ENCODE peak calls at places on chromosomes 5 and 9, in ten cellular contexts. G is progenitor cell of endocrine pancreas; L is sigmoid colon; O is A549; X is heart left ventricle; P is brain microvascular endothelial cell; V is endothelial cell; S is tibial nerve; T is CD4-positive, alpha-beta T cell; U is CD8-positive, alpha-beta T cell. D is an unnamed sample.

GRCh38 chr5:149930060-149930753 is 14.4 kb downstream of the PDE6A start:
- DNase-seq in G (no peak), L (no peak), O (no peak), X (no peak), P (no peak), V (no peak), S (no peak), T (no peak), U (no peak), D (no peak)

GRCh38 chr9:107161338-107161737 is 121.7 kb upstream of the RAD23B start:
- DNase-seq in G (no peak), L (no peak), O (no peak), X (no peak), P (no peak), V (peak), S (no peak), T (no peak), U (no peak), D (no peak)

GRCh38 chr9:84947412-84947972 is 278.0 kb downstream of the NTRK2 start:
- DNase-seq in G (no peak), L (no peak), O (peak), X (no peak), P (no peak), V (no peak), S (no peak), T (no peak), U (no peak), D (no peak)

GRCh38 chr9:7988644-7989280 is 189.2 kb upstream of the DMAC1 start:
- DNase-seq in G (no peak), L (no peak), O (no peak), X (no peak), P (no peak), V (no peak), S (no peak), T (no peak), U (no peak), D (no peak)

GRCh38 chr9:136031741-136032638 is 63.1 kb downstream of the NACC2 start:
- DNase-seq in G (no peak), L (no peak), O (no peak), X (no peak), P (no peak), V (no peak), S (no peak), T (no peak), U (no peak), D (no peak)

GRCh38 chr9:37899041-37899440 is 4.9 kb downstream of the SLC25A51 start:
- DNase-seq in G (no peak), L (no peak), O (no peak), X (no peak), P (no peak), V (no peak), S (no peak), T (no peak), U (no peak), D (no peak)

GRCh38 chr5:4191703-4192102 is 596.1 kb downstream of the IRX1 start:
- DNase-seq in G (no peak), L (no peak), O (no peak), X (no peak), P (no peak), V (no peak), S (no peak), T (no peak), U (no peak), D (no peak)

GRCh38 chr5:72163349-72163983 is 56.2 kb downstream of the MAP1B start:
- DNase-seq in G (no peak), L (no peak), O (no peak), X (no peak), P (no peak), V (no peak), S (no peak), T (no peak), U (no peak), D (no peak)

GRCh38 chr9:134570151-134570621 is 71.4 kb upstream of the COL5A1 start:
- DNase-seq in G (no peak), L (peak), O (no peak), X (no peak), P (no peak), V (no peak), S (no peak), T (no peak), U (no peak), D (no peak)

GRCh38 chr9:126489604-126490593 is 123.8 kb upstream of the LMX1B start:
- DNase-seq in G (no peak), L (no peak), O (no peak), X (no peak), P (no peak), V (no peak), S (no peak), T (no peak), U (no peak), D (no peak)

GRCh38 chr9:109349431-109349846 is 28.6 kb upstream of the EPB41L4B start:
- DNase-seq in G (no peak), L (no peak), O (peak), X (no peak), P (peak), V (no peak), S (peak), T (no peak), U (no peak), D (no peak)

GRCh38 chr5:71836084-71836483 is 117.0 kb downstream of the CARTPT start:
- DNase-seq in G (no peak), L (no peak), O (peak), X (no peak), P (peak), V (no peak), S (no peak), T (no peak), U (no peak), D (no peak)

GRCh38 chr9:87855061-87855460 is 27.6 kb upstream of the SPATA31E1 start:
- DNase-seq in G (no peak), L (no peak), O (no peak), X (no peak), P (no peak), V (no peak), S (no peak), T (no peak), U (no peak), D (no peak)

GRCh38 chr9:136081113-136081825 is 13.8 kb downstream of the NACC2 start:
- DNase-seq in G (no peak), L (peak), O (no peak), X (no peak), P (no peak), V (no peak), S (no peak), T (no peak), U (no peak), D (no peak)

GRCh38 chr9:136703231-136703870 is 9.0 kb upstream of the DIPK1B start:
- DNase-seq in G (no peak), L (no peak), O (no peak), X (no peak), P (no peak), V (no peak), S (no peak), T (no peak), U (no peak), D (no peak)

GRCh38 chr9:81002242-81002641 is 687.1 kb downstream of the TLE1 start:
- DNase-seq in G (no peak), L (no peak), O (no peak), X (no peak), P (no peak), V (no peak), S (no peak), T (peak), U (no peak), D (no peak)

GRCh38 chr5:134135091-134135655 is 20.7 kb downstream of the TCF7 start:
- DNase-seq in G (no peak), L (peak), O (no peak), X (no peak), P (no peak), V (no peak), S (no peak), T (peak), U (no peak), D (no peak)

GRCh38 chr9:123176230-123176629 is 92.2 kb downstream of the STRBP start:
- DNase-seq in G (no peak), L (no peak), O (no peak), X (no peak), P (no peak), V (no peak), S (no peak), T (no peak), U (no peak), D (no peak)

GRCh38 chr5:179902763-179903158 is 4.9 kb downstream of the TBC1D9B start:
- DNase-seq in G (no peak), L (no peak), O (no peak), X (no peak), P (no peak), V (no peak), S (no peak), T (no peak), U (no peak), D (no peak)

GRCh38 chr5:168001311-168001710 is 290.1 kb upstream of the WWC1 start:
- DNase-seq in G (no peak), L (no peak), O (no peak), X (no peak), P (no peak), V (no peak), S (no peak), T (no peak), U (no peak), D (no peak)

GRCh38 chr5:68932830-68933434 is 160.9 kb upstream of the SLC30A5 start:
- DNase-seq in G (no peak), L (no peak), O (peak), X (no peak), P (no peak), V (no peak), S (no peak), T (peak), U (no peak), D (no peak)

GRCh38 chr9:134534661-134535080 is 106.9 kb upstream of the COL5A1 start:
- DNase-seq in G (no peak), L (no peak), O (no peak), X (no peak), P (no peak), V (no peak), S (no peak), T (no peak), U (no peak), D (no peak)

GRCh38 chr5:96997265-96997859 is 61.5 kb downstream of the LNPEP start:
- DNase-seq in G (no peak), L (no peak), O (peak), X (no peak), P (peak), V (peak), S (peak), T (no peak), U (no peak), D (no peak)

GRCh38 chr9:89539374-89539773 is 41.5 kb upstream of the SEMA4D start:
- DNase-seq in G (no peak), L (no peak), O (no peak), X (no peak), P (no peak), V (no peak), S (no peak), T (no peak), U (no peak), D (no peak)

GRCh38 chr9:35690447-35691324 is 961 bp upstream of the TPM2 start:
- DNase-seq in G (peak), L (peak), O (peak), X (peak), P (peak), V (peak), S (peak), T (no peak), U (peak), D (peak)

GRCh38 chr5:133807348-133807747 is 161.1 kb downstream of the C5orf15 start:
- DNase-seq in G (no peak), L (no peak), O (no peak), X (no peak), P (no peak), V (no peak), S (no peak), T (no peak), U (no peak), D (no peak)

GRCh38 chr9:92655896-92656536 is 13.9 kb downstream of the IPPK start:
- DNase-seq in G (no peak), L (no peak), O (no peak), X (no peak), P (no peak), V (no peak), S (no peak), T (no peak), U (no peak), D (no peak)

GRCh38 chr9:92656537-92656925 is 13.4 kb downstream of the IPPK start:
- DNase-seq in G (no peak), L (no peak), O (no peak), X (no peak), P (no peak), V (no peak), S (no peak), T (no peak), U (no peak), D (no peak)

GRCh38 chr9:92658176-92658575 is 11.8 kb downstream of the IPPK start:
- DNase-seq in G (no peak), L (no peak), O (no peak), X (no peak), P (no peak), V (no peak), S (no peak), T (no peak), U (no peak), D (no peak)

GRCh38 chr9:92658611-92659010 is 11.3 kb downstream of the IPPK start:
- DNase-seq in G (no peak), L (no peak), O (no peak), X (no peak), P (no peak), V (no peak), S (no peak), T (no peak), U (no peak), D (no peak)

DNA sequence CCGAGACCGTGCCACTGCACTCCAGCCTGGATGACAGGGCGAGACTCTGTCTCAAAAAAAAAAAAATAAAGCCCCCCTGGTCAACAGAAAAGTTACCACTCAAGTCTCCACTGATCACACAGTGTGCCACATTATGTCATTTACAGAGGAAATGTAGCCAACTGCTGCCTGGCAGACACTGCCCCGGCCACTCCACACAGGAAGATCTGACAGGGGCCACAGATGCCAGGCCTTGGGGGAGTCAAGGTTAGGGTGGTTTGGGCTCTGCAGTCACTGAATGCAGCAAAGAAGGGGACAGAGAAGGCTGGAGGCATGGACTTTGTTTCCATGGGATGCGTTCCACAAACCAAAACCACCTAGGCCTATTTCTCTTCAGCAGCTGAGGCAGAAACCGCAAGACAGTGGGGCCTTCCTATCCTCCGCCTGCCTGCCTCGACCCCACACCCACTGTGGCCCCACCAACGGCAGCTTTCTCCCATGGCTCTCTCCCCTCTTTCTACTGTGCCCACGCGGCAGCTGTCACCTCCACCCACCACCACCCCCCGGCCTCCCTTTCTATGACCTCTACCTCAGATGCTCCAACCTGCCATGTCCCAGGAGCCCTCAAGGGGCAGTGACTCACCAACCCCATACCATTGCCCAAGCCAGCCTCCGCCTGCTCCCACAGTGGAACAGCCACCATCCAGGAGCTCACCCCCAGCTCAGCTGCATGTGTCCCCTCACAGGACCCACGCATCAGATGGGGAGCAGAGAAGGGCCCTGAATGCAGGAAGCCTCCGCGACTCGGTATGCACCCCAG is 12.4 kb downstream of the IPPK start:
- DNase-seq in G (no peak), L (no peak), O (no peak), X (no peak), P (no peak), V (no peak), S (no peak), T (no peak), U (no peak), D (no peak)
- TF ChIP-seq CTCF in G (no peak), L (no peak), O (no peak), X (no peak), P (peak), V (no peak), S (no peak), T (no peak), U (no peak), D (no peak)

GRCh38 chr5:77628840-77629552 is 9.5 kb downstream of the OTP start:
- DNase-seq in G (no peak), L (no peak), O (peak), X (no peak), P (no peak), V (no peak), S (no peak), T (no peak), U (no peak), D (no peak)
- TF ChIP-seq CTCF in G (peak), L (no peak), O (no peak), X (no peak), P (peak), V (peak), S (no peak), T (no peak), U (no peak), D (no peak)

GRCh38 chr5:171630670-171631065 is 154.9 kb upstream of the SMIM23 start:
- DNase-seq in G (no peak), L (no peak), O (no peak), X (no peak), P (no peak), V (no peak), S (no peak), T (no peak), U (no peak), D (no peak)

GRCh38 chr5:171629221-171630005 is 156.2 kb upstream of the SMIM23 start:
- DNase-seq in G (no peak), L (peak), O (peak), X (no peak), P (peak), V (no peak), S (no peak), T (no peak), U (no peak), D (no peak)

GRCh38 chr5:171628344-171628743 is 157.3 kb upstream of the SMIM23 start:
- DNase-seq in G (no peak), L (peak), O (no peak), X (no peak), P (no peak), V (no peak), S (peak), T (no peak), U (no peak), D (no peak)

GRCh38 chr5:171627936-171628335 is 157.7 kb upstream of the SMIM23 start:
- DNase-seq in G (no peak), L (peak), O (no peak), X (no peak), P (no peak), V (no peak), S (no peak), T (no peak), U (no peak), D (no peak)

DNA sequence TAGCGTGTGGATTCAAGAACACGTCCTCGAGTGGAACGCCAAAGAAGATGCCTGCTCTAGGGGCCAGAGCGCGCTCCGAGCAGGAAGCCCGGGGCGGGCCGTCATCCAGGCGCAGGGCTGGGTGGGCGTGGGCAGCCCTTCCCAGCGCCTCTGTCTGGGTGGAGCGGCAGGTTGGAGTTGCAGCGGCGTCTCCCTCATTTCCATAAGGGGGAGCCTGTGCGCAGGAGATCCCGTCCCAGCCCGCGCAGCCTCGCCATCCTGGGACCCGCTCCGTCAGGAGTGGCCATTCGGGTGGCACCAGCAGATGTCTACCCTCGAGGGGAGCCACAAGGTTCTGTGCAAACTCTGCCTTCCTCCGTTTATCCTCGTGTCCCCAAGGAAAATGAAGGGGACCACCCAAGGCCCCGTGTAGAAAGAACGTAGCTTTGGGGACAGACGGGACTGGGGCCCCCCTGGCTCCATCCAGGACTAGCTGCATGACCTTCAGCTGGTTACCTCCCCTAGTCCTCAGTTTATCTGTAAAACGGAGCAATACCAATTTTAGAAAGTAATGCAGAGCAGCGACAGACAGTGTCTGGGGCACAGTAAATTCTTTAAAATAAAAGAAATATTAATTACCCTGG is 155.5 kb upstream of the SMIM23 start:
- DNase-seq in G (peak), L (peak), O (peak), X (peak), P (peak), V (peak), S (no peak), T (no peak), U (no peak), D (no peak)
- TF ChIP-seq CTCF in G (peak), L (no peak), O (peak), X (peak), P (peak), V (peak), S (peak), T (no peak), U (no peak), D (no peak)

GRCh38 chr5:109688647-109688998 is 1.1 kb upstream of the MAN2A1 start:
- DNase-seq in G (peak), L (no peak), O (no peak), X (no peak), P (no peak), V (peak), S (peak), T (no peak), U (no peak), D (no peak)
- TF ChIP-seq CTCF in G (peak), L (no peak), O (peak), X (peak), P (peak), V (peak), S (peak), T (no peak), U (peak), D (no peak)

GRCh38 chr5:178240341-178240741 is 7.7 kb upstream of the PHYKPL start:
- DNase-seq in G (no peak), L (no peak), O (no peak), X (no peak), P (no peak), V (no peak), S (no peak), T (no peak), U (no peak), D (no peak)
- TF ChIP-seq CTCF in G (no peak), L (no peak), O (no peak), X (no peak), P (no peak), V (no peak), S (no peak), T (no peak), U (no peak), D (no peak)

DNA sequence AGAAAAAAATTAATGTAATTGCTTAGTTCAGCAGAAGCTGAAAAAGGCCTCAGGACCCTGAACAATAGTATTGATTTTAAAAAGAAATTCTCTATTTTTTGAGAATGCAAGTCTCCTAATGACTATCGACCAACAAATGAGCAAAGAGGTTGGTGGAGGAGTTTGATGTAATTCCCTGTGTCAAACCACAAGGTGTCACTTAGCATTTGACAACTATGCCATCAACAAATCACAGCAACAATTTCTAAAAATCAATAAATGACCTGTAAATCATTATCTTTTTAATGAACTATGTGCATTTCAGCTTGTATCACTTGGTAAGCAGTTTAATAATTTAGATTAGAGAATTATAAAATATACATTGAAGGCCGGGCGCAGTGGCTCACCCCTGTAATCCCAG is 133.7 kb downstream of the PRELID2 start:
- DNase-seq in G (no peak), L (no peak), O (peak), X (no peak), P (no peak), V (no peak), S (no peak), T (no peak), U (no peak), D (no peak)
- TF ChIP-seq CTCF in G (no peak), L (no peak), O (no peak), X (no peak), P (no peak), V (no peak), S (no peak), T (no peak), U (no peak), D (no peak)

D was measured in omental fat pad.